ENCODE peak calls at places on chromosomes 11 and 22, in five cellular contexts. One of them, this sample, is unnamed. For H3K27me3, the result is how much of the 10 kb centered on the place peaks cover.

GRCh38 chr11:36818410-36818809 is 220.4 kb upstream of the RAG2 start:
- DNase-seq in CD8-positive, alpha-beta T cell: no peak
- DNase-seq in H1: peak
- DNase-seq in tibial nerve: no peak
- DNase-seq in HL-60: no peak
- DNase-seq in this sample: no peak

GRCh38 chr22:47434336-47435203 is 672.1 kb downstream of the TBC1D22A start:
- DNase-seq in CD8-positive, alpha-beta T cell: no peak
- DNase-seq in H1: no peak
- DNase-seq in tibial nerve: no peak
- DNase-seq in HL-60: no peak
- DNase-seq in this sample: no peak

GRCh38 chr11:95100856-95101507 is 11.3 kb downstream of the ENDOD1 start:
- DNase-seq in CD8-positive, alpha-beta T cell: no peak
- DNase-seq in H1: no peak
- DNase-seq in tibial nerve: no peak
- DNase-seq in HL-60: no peak
- DNase-seq in this sample: no peak

GRCh38 chr11:90148900-90149299 is 14.4 kb downstream of the NAALAD2 start:
- DNase-seq in CD8-positive, alpha-beta T cell: no peak
- DNase-seq in H1: no peak
- DNase-seq in tibial nerve: no peak
- DNase-seq in HL-60: no peak
- DNase-seq in this sample: no peak

GRCh38 chr11:134401825-134402809 is 9.9 kb downstream of the B3GAT1 start:
- DNase-seq in CD8-positive, alpha-beta T cell: no peak
- DNase-seq in H1: no peak
- DNase-seq in tibial nerve: no peak
- DNase-seq in HL-60: no peak
- DNase-seq in this sample: no peak

GRCh38 chr11:75562048-75562835 is at the start of gene SERPINH1:
- DNase-seq in CD8-positive, alpha-beta T cell: peak
- DNase-seq in H1: peak
- DNase-seq in tibial nerve: peak
- DNase-seq in HL-60: no peak
- DNase-seq in this sample: peak

GRCh38 chr11:64534391-64534801 is 56.6 kb upstream of the SLC22A12 start:
- DNase-seq in CD8-positive, alpha-beta T cell: no peak
- DNase-seq in H1: no peak
- DNase-seq in tibial nerve: no peak
- DNase-seq in HL-60: no peak
- DNase-seq in this sample: no peak

GRCh38 chr11:73326929-73327811 is 19.1 kb downstream of the ARHGEF17 start:
- DNase-seq in CD8-positive, alpha-beta T cell: no peak
- DNase-seq in H1: no peak
- DNase-seq in tibial nerve: no peak
- DNase-seq in HL-60: peak
- DNase-seq in this sample: no peak

GRCh38 chr11:2210366-2211112 is 38.9 kb upstream of the TH start:
- DNase-seq in CD8-positive, alpha-beta T cell: no peak
- DNase-seq in H1: peak
- DNase-seq in tibial nerve: no peak
- DNase-seq in HL-60: no peak
- DNase-seq in this sample: peak

GRCh38 chr22:34490911-34491310 is 570.6 kb upstream of the LARGE1 start:
- DNase-seq in CD8-positive, alpha-beta T cell: no peak
- DNase-seq in H1: no peak
- DNase-seq in tibial nerve: no peak
- DNase-seq in HL-60: no peak
- DNase-seq in this sample: no peak

GRCh38 chr11:110124605-110125004 is 31.4 kb downstream of the ZC3H12C start:
- DNase-seq in CD8-positive, alpha-beta T cell: no peak
- DNase-seq in H1: no peak
- DNase-seq in tibial nerve: no peak
- DNase-seq in HL-60: no peak
- DNase-seq in this sample: no peak

GRCh38 chr11:9001736-9002135 is 2.1 kb downstream of the NRIP3 start:
- DNase-seq in CD8-positive, alpha-beta T cell: no peak
- DNase-seq in H1: no peak
- DNase-seq in tibial nerve: no peak
- DNase-seq in HL-60: peak
- DNase-seq in this sample: no peak

GRCh38 chr11:69108030-69108429 is 47.7 kb upstream of the SMIM38 start:
- DNase-seq in CD8-positive, alpha-beta T cell: no peak
- DNase-seq in H1: no peak
- DNase-seq in tibial nerve: no peak
- DNase-seq in HL-60: no peak
- DNase-seq in this sample: no peak

GRCh38 chr11:16239130-16240105 is 116.9 kb downstream of the SOX6 start:
- DNase-seq in CD8-positive, alpha-beta T cell: no peak
- DNase-seq in H1: no peak
- DNase-seq in tibial nerve: no peak
- DNase-seq in HL-60: no peak
- DNase-seq in this sample: no peak

GRCh38 chr11:62601114-62601363 is 626 bp downstream of the MTA2 start:
- DNase-seq in CD8-positive, alpha-beta T cell: peak
- DNase-seq in H1: no peak
- DNase-seq in tibial nerve: no peak
- DNase-seq in HL-60: peak
- DNase-seq in this sample: no peak

GRCh38 chr22:29973269-29973668 is 90.3 kb downstream of the MTMR3 start:
- DNase-seq in CD8-positive, alpha-beta T cell: no peak
- DNase-seq in H1: no peak
- DNase-seq in tibial nerve: no peak
- DNase-seq in HL-60: no peak
- DNase-seq in this sample: no peak

GRCh38 chr22:23386245-23386631 is 193.9 kb downstream of the IGLL1 start:
- DNase-seq in CD8-positive, alpha-beta T cell: no peak
- DNase-seq in H1: no peak
- DNase-seq in tibial nerve: no peak
- DNase-seq in HL-60: no peak
- DNase-seq in this sample: no peak

GRCh38 chr22:48921411-48921903 is 906.2 kb downstream of the BRD1 start:
- DNase-seq in CD8-positive, alpha-beta T cell: no peak
- DNase-seq in H1: no peak
- DNase-seq in tibial nerve: no peak
- DNase-seq in HL-60: no peak
- DNase-seq in this sample: no peak

GRCh38 chr11:3879967-3880542 is 24.6 kb downstream of the STIM1 start:
- DNase-seq in CD8-positive, alpha-beta T cell: no peak
- DNase-seq in H1: no peak
- DNase-seq in tibial nerve: no peak
- DNase-seq in HL-60: no peak
- DNase-seq in this sample: no peak

GRCh38 chr22:45919504-45920286 is 57.3 kb downstream of the WNT7B start:
- DNase-seq in CD8-positive, alpha-beta T cell: no peak
- DNase-seq in H1: no peak
- DNase-seq in tibial nerve: no peak
- DNase-seq in HL-60: no peak
- DNase-seq in this sample: no peak

GRCh38 chr11:114174712-114175495 is 115.4 kb downstream of the ZBTB16 start:
- DNase-seq in CD8-positive, alpha-beta T cell: no peak
- DNase-seq in H1: no peak
- DNase-seq in tibial nerve: no peak
- DNase-seq in HL-60: no peak
- DNase-seq in this sample: no peak

GRCh38 chr11:116579857-116580727 is 192.7 kb downstream of the BUD13 start:
- DNase-seq in CD8-positive, alpha-beta T cell: no peak
- DNase-seq in H1: peak
- DNase-seq in tibial nerve: no peak
- DNase-seq in HL-60: no peak
- DNase-seq in this sample: no peak

GRCh38 chr22:30582051-30582450 is 7.6 kb upstream of the GAL3ST1 start:
- DNase-seq in CD8-positive, alpha-beta T cell: no peak
- DNase-seq in H1: no peak
- DNase-seq in tibial nerve: no peak
- DNase-seq in HL-60: no peak
- DNase-seq in this sample: no peak

GRCh38 chr11:64379817-64380709 is 21.1 kb downstream of the RPS6KA4 start:
- DNase-seq in CD8-positive, alpha-beta T cell: no peak
- DNase-seq in H1: no peak
- DNase-seq in tibial nerve: no peak
- DNase-seq in HL-60: no peak
- DNase-seq in this sample: no peak

GRCh38 chr11:86978756-86979608 is 23.8 kb upstream of the FZD4 start:
- DNase-seq in CD8-positive, alpha-beta T cell: no peak
- DNase-seq in H1: no peak
- DNase-seq in tibial nerve: peak
- DNase-seq in HL-60: no peak
- DNase-seq in this sample: no peak

GRCh38 chr11:86747801-86748200 is 52.5 kb upstream of the PRSS23 start:
- DNase-seq in CD8-positive, alpha-beta T cell: no peak
- DNase-seq in H1: no peak
- DNase-seq in tibial nerve: no peak
- DNase-seq in HL-60: no peak
- DNase-seq in this sample: no peak

GRCh38 chr22:22201185-22201924 is 43.2 kb upstream of the VPREB1 start:
- DNase-seq in CD8-positive, alpha-beta T cell: no peak
- DNase-seq in H1: peak
- DNase-seq in tibial nerve: no peak
- DNase-seq in HL-60: no peak
- DNase-seq in this sample: no peak

GRCh38 chr22:22203048-22203971 is 41.3 kb upstream of the VPREB1 start:
- DNase-seq in CD8-positive, alpha-beta T cell: no peak
- DNase-seq in H1: no peak
- DNase-seq in tibial nerve: no peak
- DNase-seq in HL-60: no peak
- DNase-seq in this sample: no peak

GRCh38 chr22:22200569-22201184 is 43.9 kb upstream of the VPREB1 start:
- DNase-seq in CD8-positive, alpha-beta T cell: no peak
- DNase-seq in H1: no peak
- DNase-seq in tibial nerve: no peak
- DNase-seq in HL-60: no peak
- DNase-seq in this sample: no peak

GRCh38 chr22:22199634-22200033 is 45.0 kb upstream of the VPREB1 start:
- DNase-seq in CD8-positive, alpha-beta T cell: no peak
- DNase-seq in H1: no peak
- DNase-seq in tibial nerve: no peak
- DNase-seq in HL-60: no peak
- DNase-seq in this sample: no peak

DNA sequence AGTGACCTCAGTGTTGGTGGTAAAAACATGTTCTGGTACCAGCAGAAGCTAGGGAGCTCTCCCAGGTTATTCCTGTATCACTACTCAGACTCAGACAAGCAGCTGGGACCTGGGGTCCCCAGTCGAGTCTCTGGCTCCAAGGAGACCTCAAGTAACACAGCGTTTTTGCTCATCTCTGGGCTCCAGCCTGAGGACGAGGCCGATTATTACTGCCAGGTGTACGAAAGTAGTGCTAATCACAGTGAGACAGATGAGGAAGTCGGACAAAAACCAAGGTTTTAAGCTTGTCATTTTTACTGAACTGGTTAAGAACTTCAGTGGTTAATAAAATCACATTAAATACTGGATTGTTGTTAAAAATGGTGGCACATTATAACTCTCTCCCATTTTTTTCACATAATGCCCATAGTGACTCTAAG is 42.7 kb upstream of the VPREB1 start:
- DNase-seq in CD8-positive, alpha-beta T cell: no peak
- DNase-seq in H1: no peak
- DNase-seq in tibial nerve: no peak
- DNase-seq in HL-60: no peak
- DNase-seq in this sample: no peak
- H3K27me3 ChIP-seq in CD8-positive, alpha-beta T cell: under half
- H3K27me3 ChIP-seq in H1: half or more
- H3K27me3 ChIP-seq in tibial nerve: under half
- H3K27me3 ChIP-seq in HL-60: under half
- H3K27me3 ChIP-seq in this sample: under half

GRCh38 chr11:47592970-47593369 is 1.2 kb downstream of the C1QTNF4 start:
- DNase-seq in CD8-positive, alpha-beta T cell: no peak
- DNase-seq in H1: no peak
- DNase-seq in tibial nerve: no peak
- DNase-seq in HL-60: no peak
- DNase-seq in this sample: no peak
- H3K27me3 ChIP-seq in CD8-positive, alpha-beta T cell: under half
- H3K27me3 ChIP-seq in H1: under half
- H3K27me3 ChIP-seq in tibial nerve: under half
- H3K27me3 ChIP-seq in HL-60: under half
- H3K27me3 ChIP-seq in this sample: under half

GRCh38 chr11:88398372-88399140 is 61.0 kb upstream of the CTSC start:
- DNase-seq in CD8-positive, alpha-beta T cell: no peak
- DNase-seq in H1: no peak
- DNase-seq in tibial nerve: no peak
- DNase-seq in HL-60: no peak
- DNase-seq in this sample: no peak
- H3K27me3 ChIP-seq in CD8-positive, alpha-beta T cell: under half
- H3K27me3 ChIP-seq in H1: under half
- H3K27me3 ChIP-seq in tibial nerve: under half
- H3K27me3 ChIP-seq in HL-60: under half
- H3K27me3 ChIP-seq in this sample: under half

GRCh38 chr11:120063686-120064340 is 74.1 kb downstream of the TRIM29 start:
- DNase-seq in CD8-positive, alpha-beta T cell: no peak
- DNase-seq in H1: peak
- DNase-seq in tibial nerve: no peak
- DNase-seq in HL-60: no peak
- DNase-seq in this sample: no peak

GRCh38 chr11:120062561-120062930 is 75.4 kb downstream of the TRIM29 start:
- DNase-seq in CD8-positive, alpha-beta T cell: no peak
- DNase-seq in H1: peak
- DNase-seq in tibial nerve: no peak
- DNase-seq in HL-60: no peak
- DNase-seq in this sample: no peak

GRCh38 chr11:120060512-120060911 is 77.4 kb downstream of the TRIM29 start:
- DNase-seq in CD8-positive, alpha-beta T cell: no peak
- DNase-seq in H1: peak
- DNase-seq in tibial nerve: no peak
- DNase-seq in HL-60: no peak
- DNase-seq in this sample: peak

GRCh38 chr11:120061036-120061760 is 76.7 kb downstream of the TRIM29 start:
- DNase-seq in CD8-positive, alpha-beta T cell: no peak
- DNase-seq in H1: peak
- DNase-seq in tibial nerve: no peak
- DNase-seq in HL-60: no peak
- DNase-seq in this sample: peak

DNA sequence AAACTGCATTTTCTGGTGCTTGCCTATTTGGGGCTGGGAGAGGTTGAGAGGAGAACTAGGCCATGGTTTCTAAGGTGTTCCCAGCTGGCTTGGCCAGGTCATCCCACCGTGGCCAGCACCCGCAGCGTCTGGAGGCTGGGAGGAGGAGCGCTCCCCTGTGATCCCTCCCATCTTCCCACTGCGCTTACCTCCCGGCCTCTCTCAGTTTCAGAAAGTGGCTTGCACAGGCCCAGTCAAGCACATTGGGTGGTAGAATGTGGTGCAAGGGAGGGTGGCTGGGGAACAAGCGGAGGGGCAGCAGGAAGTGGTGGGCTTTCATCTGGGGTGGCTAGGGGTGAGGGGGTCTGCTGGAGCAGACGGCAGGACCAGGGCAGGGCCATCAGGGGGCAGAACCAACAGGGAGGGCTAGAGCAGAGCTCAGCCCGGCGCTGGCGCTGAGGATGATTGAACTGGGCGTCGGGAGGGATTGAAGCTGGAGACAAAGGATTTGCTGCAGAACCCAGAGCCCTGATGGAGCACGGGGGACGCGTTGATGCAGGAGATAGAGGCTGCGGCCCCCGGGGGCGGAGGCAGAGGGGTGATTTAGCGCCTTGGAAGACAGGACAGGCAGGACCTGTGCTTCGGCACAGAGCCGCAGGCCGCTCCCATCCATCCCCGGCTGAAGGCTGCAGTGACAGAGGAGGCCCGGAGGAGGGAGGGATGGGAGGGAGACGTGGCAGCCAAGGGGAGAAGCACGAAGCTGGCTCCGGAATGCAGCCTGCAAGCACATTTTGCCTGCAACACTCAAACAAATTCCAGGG is 76.0 kb downstream of the TRIM29 start:
- DNase-seq in CD8-positive, alpha-beta T cell: no peak
- DNase-seq in H1: peak
- DNase-seq in tibial nerve: no peak
- DNase-seq in HL-60: no peak
- DNase-seq in this sample: peak
- H3K27me3 ChIP-seq in CD8-positive, alpha-beta T cell: under half
- H3K27me3 ChIP-seq in H1: under half
- H3K27me3 ChIP-seq in tibial nerve: under half
- H3K27me3 ChIP-seq in HL-60: under half
- H3K27me3 ChIP-seq in this sample: under half

This sample was measured in ascending aorta.